ENCODE peak calls at places on chromosomes 12 and 14, in six cellular contexts. F is T1000; A is stimulated activated CD8-positive, alpha-beta memory T cell treated with anti-CD3 and anti-CD28 coated beads, Interleukin-2, amount 100 ng/mL, for 1 hour; Q is anterior cingulate cortex; H is SK-N-DZ; D is cardiac septum. G is an unnamed sample.

GRCh38 chr12:124248862-124249825 is 45.7 kb upstream of the RFLNA start:
- DNase-seq in F (no peak), A (no peak), Q (no peak), H (no peak), D (no peak), G (no peak)

GRCh38 chr14:67589212-67589770 is 10.8 kb downstream of the PIGH start:
- DNase-seq in F (no peak), A (no peak), Q (no peak), H (no peak), D (no peak), G (no peak)

GRCh38 chr14:49478784-49479183 is 107.4 kb downstream of the RPS29 start:
- DNase-seq in F (no peak), A (no peak), Q (no peak), H (no peak), D (no peak), G (no peak)

GRCh38 chr12:75130811-75131210 is 78.8 kb downstream of the KCNC2 start:
- DNase-seq in F (no peak), A (no peak), Q (no peak), H (no peak), D (no peak), G (no peak)

GRCh38 chr12:122473543-122474323 is 27.0 kb downstream of the ZCCHC8 start:
- DNase-seq in F (no peak), A (no peak), Q (no peak), H (no peak), D (no peak), G (no peak)

GRCh38 chr12:61097991-61098580 is 1162.1 kb upstream of the USP15 start:
- DNase-seq in F (no peak), A (no peak), Q (no peak), H (no peak), D (no peak), G (no peak)

GRCh38 chr12:20950248-20950647 is 139.7 kb downstream of the SLCO1B3 start:
- DNase-seq in F (no peak), A (no peak), Q (no peak), H (peak), D (no peak), G (no peak)

GRCh38 chr12:106753526-106753925 is 21.0 kb upstream of the RIC8B start:
- DNase-seq in F (no peak), A (no peak), Q (no peak), H (no peak), D (no peak), G (peak)

GRCh38 chr12:108886873-108887629 is 7.2 kb downstream of the DAO start:
- DNase-seq in F (no peak), A (no peak), Q (no peak), H (no peak), D (no peak), G (no peak)

GRCh38 chr12:91523831-91524230 is 341.2 kb upstream of the DCN start:
- DNase-seq in F (no peak), A (no peak), Q (no peak), H (no peak), D (no peak), G (no peak)

GRCh38 chr14:32494566-32495434 is 165.7 kb downstream of the AKAP6 start:
- DNase-seq in F (no peak), A (no peak), Q (no peak), H (no peak), D (no peak), G (no peak)

GRCh38 chr12:71955946-71956345 is 17.3 kb downstream of the TPH2 start:
- DNase-seq in F (no peak), A (no peak), Q (no peak), H (no peak), D (no peak), G (no peak)

GRCh38 chr12:52233462-52234141 is 559 bp downstream of the KRT7 start:
- DNase-seq in F (no peak), A (no peak), Q (no peak), H (no peak), D (peak), G (no peak)

G was measured in esophagus squamous epithelium.